ENCODE peak calls at places on chromosomes 3 and 15, in six cellular contexts. I, V, G, T, R and N are unnamed samples.

GRCh38 chr3:122916084-122916483 is 111.5 kb downstream of the SEMA5B start:
- DNase-seq in V (no peak), T (no peak), R (no peak), G (peak), I (no peak), N (no peak)

GRCh38 chr3:94071713-94072284 is 8.9 kb downstream of the NSUN3 start:
- DNase-seq in R (no peak), V (no peak), G (no peak), T (no peak), I (no peak), N (no peak)

GRCh38 chr15:73926191-73927002 is at the start of gene LOXL1:
- DNase-seq in V (peak), I (peak), G (no peak), T (peak), R (no peak), N (peak)

GRCh38 chr3:84987709-84988504 is 29.1 kb downstream of the CADM2 start:
- DNase-seq in R (no peak), G (no peak), I (no peak), T (no peak), V (peak), N (no peak)

GRCh38 chr3:106302451-106303221 is 433.8 kb upstream of the CBLB start:
- DNase-seq in I (no peak), T (no peak), V (no peak), G (peak), R (peak), N (no peak)

GRCh38 chr15:72128360-72128759 is 10.2 kb downstream of the SENP8 start:
- DNase-seq in V (no peak), I (no peak), T (no peak), R (no peak), G (no peak), N (no peak)

GRCh38 chr3:149819432-149819831 is 6.4 kb downstream of the RNF13 start:
- DNase-seq in G (no peak), R (no peak), V (no peak), T (no peak), I (no peak), N (no peak)

GRCh38 chr3:78871048-78871447 is 896.8 kb downstream of the ROBO1 start:
- DNase-seq in G (no peak), R (no peak), T (no peak), I (no peak), V (no peak), N (no peak)

GRCh38 chr3:16533928-16534913 is 20.7 kb upstream of the RFTN1 start:
- DNase-seq in I (no peak), T (no peak), V (no peak), G (no peak), R (no peak), N (no peak)

GRCh38 chr15:67253517-67254237 is 784 bp downstream of the AAGAB start:
- DNase-seq in G (peak), V (no peak), T (no peak), I (no peak), R (no peak), N (no peak)

GRCh38 chr3:141367038-141367730 is 1.1 kb upstream of the ZBTB38 start:
- DNase-seq in V (no peak), I (no peak), T (no peak), R (no peak), G (no peak), N (peak)

GRCh38 chr3:126540342-126540849 is 16.4 kb downstream of the CHST13 start:
- DNase-seq in I (no peak), V (no peak), T (no peak), R (no peak), G (no peak), N (peak)

GRCh38 chr3:195760345-195760983 is 39.7 kb downstream of the MUC20 start:
- DNase-seq in R (no peak), V (peak), I (no peak), T (peak), G (no peak), N (peak)

GRCh38 chr3:157921767-157922166 is 184.5 kb downstream of the SHOX2 start:
- DNase-seq in I (no peak), T (no peak), G (no peak), V (no peak), R (no peak), N (no peak)

GRCh38 chr3:183328823-183329222 is 75.8 kb downstream of the B3GNT5 start:
- DNase-seq in G (no peak), I (no peak), T (no peak), V (no peak), R (no peak), N (no peak)

GRCh38 chr15:68789041-68789920 is 31.4 kb downstream of the ANP32A start:
- DNase-seq in V (no peak), R (no peak), I (no peak), G (no peak), T (no peak), N (no peak)

GRCh38 chr15:58016776-58017175 is 48.7 kb downstream of the ALDH1A2 start:
- DNase-seq in V (no peak), I (no peak), G (no peak), T (no peak), R (no peak), N (no peak)

GRCh38 chr3:176005564-176005963 is 1146.4 kb downstream of the NAALADL2 start:
- DNase-seq in T (no peak), R (no peak), G (no peak), I (no peak), V (no peak), N (no peak)

GRCh38 chr3:140296796-140297352 is 361.9 kb downstream of the CLSTN2 start:
- DNase-seq in T (no peak), V (no peak), I (no peak), G (no peak), R (no peak), N (no peak)

GRCh38 chr3:140360332-140360731 is 317.5 kb upstream of the TRIM42 start:
- DNase-seq in T (no peak), G (peak), V (no peak), I (no peak), R (no peak), N (no peak)

GRCh38 chr3:99641480-99641879 is 3.1 kb downstream of the COL8A1 start:
- DNase-seq in G (no peak), R (no peak), V (no peak), T (no peak), I (no peak), N (no peak)

GRCh38 chr3:182673336-182673735 is 120.0 kb upstream of the ATP11B start:
- DNase-seq in T (no peak), I (no peak), V (no peak), R (no peak), G (no peak), N (no peak)

GRCh38 chr3:187742351-187743171 is 2.7 kb downstream of the BCL6 start:
- DNase-seq in I (peak), G (peak), T (no peak), R (peak), V (peak), N (peak)

GRCh38 chr3:55286695-55287094 is 200.4 kb downstream of the WNT5A start:
- DNase-seq in I (no peak), G (no peak), V (no peak), R (no peak), T (no peak), N (no peak)

GRCh38 chr15:62779041-62779810 is 263.3 kb upstream of the TPM1 start:
- DNase-seq in I (peak), V (peak), R (no peak), T (no peak), G (no peak), N (no peak)

GRCh38 chr3:140186421-140186920 is 251.5 kb downstream of the CLSTN2 start:
- DNase-seq in T (no peak), V (peak), G (no peak), R (no peak), I (no peak), N (no peak)

GRCh38 chr15:97009036-97009555 is 678.6 kb downstream of the NR2F2 start:
- DNase-seq in G (no peak), R (no peak), T (no peak), V (no peak), I (no peak), N (no peak)

GRCh38 chr15:65368300-65368617 is 9.5 kb downstream of the IGDCC3 start:
- DNase-seq in I (peak), R (no peak), T (no peak), V (peak), G (no peak), N (no peak)

GRCh38 chr15:56844892-56845291 is 73.6 kb upstream of the TCF12 start:
- DNase-seq in I (no peak), T (no peak), V (no peak), G (no peak), R (no peak), N (no peak)

GRCh38 chr3:100761211-100761921 is 52.1 kb downstream of the TFG start:
- DNase-seq in G (peak), I (no peak), T (no peak), V (no peak), R (peak), N (no peak)

GRCh38 chr3:58013973-58014649 is 5.9 kb downstream of the FLNB start:
- DNase-seq in T (peak), V (peak), G (no peak), R (no peak), I (no peak), N (peak)

GRCh38 chr3:37641556-37641955 is 220.1 kb upstream of the CTDSPL start:
- DNase-seq in G (no peak), V (no peak), I (no peak), T (no peak), R (no peak), N (no peak)

GRCh38 chr3:185807455-185808068 is 17.3 kb downstream of the IGF2BP2 start:
- DNase-seq in I (no peak), R (no peak), V (no peak), T (no peak), G (no peak), N (no peak)

GRCh38 chr3:66239513-66240135 is 18.8 kb downstream of the SLC25A26 start:
- DNase-seq in G (no peak), R (no peak), V (no peak), T (no peak), I (no peak), N (no peak)

GRCh38 chr15:57640935-57641682 is 49.4 kb downstream of the MYZAP start:
- DNase-seq in I (peak), V (peak), T (no peak), G (peak), R (peak), N (no peak)

GRCh38 chr3:184314700-184315505 is 497 bp downstream of the EIF4G1 start:
- DNase-seq in I (peak), G (peak), R (peak), V (peak), T (peak), N (peak)

GRCh38 chr3:50607271-50608091 is 4.1 kb downstream of the CISH start:
- DNase-seq in R (no peak), V (no peak), T (no peak), I (no peak), G (no peak), N (peak)

GRCh38 chr3:37945803-37946530 is 44.6 kb upstream of the VILL start:
- DNase-seq in G (no peak), R (no peak), I (no peak), T (no peak), V (no peak), N (no peak)

GRCh38 chr3:177574232-177574856 is 377.1 kb upstream of the TBL1XR1 start:
- DNase-seq in T (no peak), V (no peak), I (no peak), G (no peak), R (no peak), N (no peak)

GRCh38 chr3:49745986-49746385 is 22.2 kb upstream of the GMPPB start:
- DNase-seq in V (no peak), G (no peak), R (no peak), I (no peak), T (no peak), N (no peak)